ENCODE peak calls at places on chromosomes 3 and 15, in four cellular contexts. O is transverse colon, A is GM04504, W is hypothalamus. L is an unnamed sample.

GRCh38 chr3:112653881-112654300 is 12.9 kb upstream of the CCDC80 start:
- DNase-seq in A (peak), W (no peak), O (no peak), L (no peak)

GRCh38 chr15:26713498-26713897 is 59.4 kb downstream of the GABRB3 start:
- DNase-seq in O (no peak), A (no peak), W (no peak), L (no peak)

GRCh38 chr15:77909131-77909940 is 168.2 kb downstream of the TBC1D2B start:
- DNase-seq in A (no peak), O (no peak), W (no peak), L (no peak)

GRCh38 chr3:73600293-73600938 is 24.3 kb downstream of the PDZRN3 start:
- DNase-seq in O (no peak), A (no peak), W (no peak), L (peak)

GRCh38 chr15:51874751-51875644 is 45.5 kb downstream of the TMOD3 start:
- DNase-seq in O (peak), W (no peak), A (peak), L (no peak)

GRCh38 chr3:26964313-26964712 is 341.7 kb downstream of the LRRC3B start:
- DNase-seq in O (no peak), A (no peak), W (no peak), L (no peak)

GRCh38 chr3:14145236-14145635 is 20.4 kb downstream of the TMEM43 start:
- DNase-seq in A (no peak), W (no peak), O (no peak), L (no peak)

GRCh38 chr3:150956376-150956775 is 16.2 kb downstream of the CLRN1 start:
- DNase-seq in W (no peak), A (peak), O (no peak), L (no peak)

GRCh38 chr3:42678447-42678846 is 6.9 kb upstream of the KLHL40 start:
- DNase-seq in O (no peak), W (no peak), A (no peak), L (no peak)